ENCODE peak calls at places on chromosomes 5 and 9, in five cellular contexts. One of them, this sample, is unnamed.

GRCh38 chr9:82334286-82334685 is 345.7 kb downstream of the SPATA31D1 start:
- DNase-seq in stomach: no peak
- DNase-seq in retinal pigment epithelial cell: no peak
- DNase-seq in keratinocyte: no peak
- DNase-seq in epithelial cell of esophagus: peak; percentile 11
- DNase-seq in this sample: no peak

GRCh38 chr5:1212881-1213280 is 11.5 kb downstream of the SLC6A19 start:
- DNase-seq in stomach: no peak
- DNase-seq in epithelial cell of esophagus: no peak
- DNase-seq in keratinocyte: no peak
- DNase-seq in retinal pigment epithelial cell: no peak
- DNase-seq in this sample: no peak

GRCh38 chr5:74173260-74173659 is 467.3 kb downstream of the ENC1 start:
- DNase-seq in stomach: no peak
- DNase-seq in retinal pigment epithelial cell: no peak
- DNase-seq in epithelial cell of esophagus: no peak
- DNase-seq in keratinocyte: no peak
- DNase-seq in this sample: no peak

GRCh38 chr5:170056561-170057267 is 49.0 kb upstream of the FOXI1 start:
- DNase-seq in keratinocyte: no peak
- DNase-seq in epithelial cell of esophagus: no peak
- DNase-seq in stomach: no peak
- DNase-seq in retinal pigment epithelial cell: no peak
- DNase-seq in this sample: no peak

GRCh38 chr9:115730845-115731244 is 422.7 kb upstream of the PAPPA start:
- DNase-seq in stomach: no peak
- DNase-seq in epithelial cell of esophagus: no peak
- DNase-seq in retinal pigment epithelial cell: no peak
- DNase-seq in keratinocyte: no peak
- DNase-seq in this sample: no peak

GRCh38 chr5:142175039-142175438 is 66.5 kb downstream of the NDFIP1 start:
- DNase-seq in stomach: no peak
- DNase-seq in retinal pigment epithelial cell: no peak
- DNase-seq in keratinocyte: no peak
- DNase-seq in epithelial cell of esophagus: no peak
- DNase-seq in this sample: no peak

GRCh38 chr5:28451478-28451877 is 1413.1 kb upstream of the CDH9 start:
- DNase-seq in retinal pigment epithelial cell: no peak
- DNase-seq in keratinocyte: no peak
- DNase-seq in stomach: no peak
- DNase-seq in epithelial cell of esophagus: no peak
- DNase-seq in this sample: no peak

GRCh38 chr9:136324501-136325300 is 2.6 kb upstream of the GPSM1 start:
- DNase-seq in epithelial cell of esophagus: no peak
- DNase-seq in keratinocyte: no peak
- DNase-seq in retinal pigment epithelial cell: no peak
- DNase-seq in stomach: peak; percentile 86
- DNase-seq in this sample: no peak

GRCh38 chr9:108956098-108956533 is 21.9 kb downstream of the ABITRAM start:
- DNase-seq in epithelial cell of esophagus: no peak
- DNase-seq in retinal pigment epithelial cell: no peak
- DNase-seq in stomach: no peak
- DNase-seq in keratinocyte: no peak
- DNase-seq in this sample: no peak

GRCh38 chr5:15691536-15691935 is 191.6 kb downstream of the FBXL7 start:
- DNase-seq in retinal pigment epithelial cell: no peak
- DNase-seq in epithelial cell of esophagus: no peak
- DNase-seq in keratinocyte: no peak
- DNase-seq in stomach: no peak
- DNase-seq in this sample: no peak

GRCh38 chr9:16689352-16689938 is 181.0 kb downstream of the BNC2 start:
- DNase-seq in keratinocyte: no peak
- DNase-seq in epithelial cell of esophagus: no peak
- DNase-seq in retinal pigment epithelial cell: no peak
- DNase-seq in stomach: peak; percentile 30
- DNase-seq in this sample: no peak

GRCh38 chr5:167899490-167899889 is 392.0 kb upstream of the WWC1 start:
- DNase-seq in stomach: no peak
- DNase-seq in keratinocyte: no peak
- DNase-seq in epithelial cell of esophagus: peak; percentile 58
- DNase-seq in retinal pigment epithelial cell: no peak
- DNase-seq in this sample: peak; percentile 48

DNA sequence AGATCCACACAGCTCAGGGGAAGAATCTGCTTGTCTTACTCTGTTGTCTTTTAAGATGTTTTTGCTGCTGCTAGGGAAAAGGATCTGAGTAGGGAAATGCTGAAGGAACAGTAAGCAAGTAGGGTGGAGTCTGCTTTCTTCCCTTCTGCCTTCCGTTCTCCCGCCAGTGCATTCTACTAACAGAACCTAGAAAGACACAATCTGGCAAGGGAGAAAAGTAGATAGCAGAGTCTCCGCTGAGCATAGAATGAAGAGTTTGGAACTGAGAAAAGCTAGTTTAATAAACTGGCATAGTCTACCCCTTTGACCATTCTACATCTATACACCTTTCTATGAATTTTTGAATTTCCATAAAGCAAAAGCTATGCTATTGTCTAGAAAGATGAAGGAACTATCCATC is 55.4 kb upstream of the ALDH1A1 start:
- DNase-seq in epithelial cell of esophagus: no peak
- DNase-seq in retinal pigment epithelial cell: no peak
- DNase-seq in stomach: no peak
- DNase-seq in keratinocyte: no peak
- DNase-seq in this sample: no peak
- TF ChIP-seq CTCF in epithelial cell of esophagus: no peak
- TF ChIP-seq CTCF in retinal pigment epithelial cell: no peak
- TF ChIP-seq CTCF in stomach: no peak
- TF ChIP-seq CTCF in keratinocyte: no peak
- TF ChIP-seq CTCF in this sample: no peak

DNA sequence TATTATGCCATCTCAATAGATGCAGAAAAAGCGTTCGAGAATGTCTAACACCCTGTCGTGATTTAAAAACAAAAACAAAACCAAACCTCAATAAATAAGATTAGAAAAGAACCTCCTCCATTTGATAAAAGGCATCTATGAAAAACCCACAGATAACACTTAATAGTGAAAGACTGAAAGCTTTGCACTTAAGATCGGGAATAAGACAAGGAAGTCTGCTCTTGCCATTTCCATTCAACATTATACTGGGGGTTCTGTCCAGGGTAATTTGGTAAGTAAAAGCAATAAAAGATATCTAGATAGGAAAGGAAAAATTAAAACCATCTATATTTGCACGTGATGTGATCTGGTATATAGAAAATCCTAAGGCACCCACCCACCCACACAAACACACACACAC is 7.3 kb upstream of the EXOSC3 start:
- DNase-seq in stomach: no peak
- DNase-seq in epithelial cell of esophagus: no peak
- DNase-seq in retinal pigment epithelial cell: no peak
- DNase-seq in keratinocyte: no peak
- DNase-seq in this sample: no peak
- TF ChIP-seq CTCF in stomach: no peak
- TF ChIP-seq CTCF in epithelial cell of esophagus: no peak
- TF ChIP-seq CTCF in retinal pigment epithelial cell: no peak
- TF ChIP-seq CTCF in keratinocyte: no peak
- TF ChIP-seq CTCF in this sample: no peak

DNA sequence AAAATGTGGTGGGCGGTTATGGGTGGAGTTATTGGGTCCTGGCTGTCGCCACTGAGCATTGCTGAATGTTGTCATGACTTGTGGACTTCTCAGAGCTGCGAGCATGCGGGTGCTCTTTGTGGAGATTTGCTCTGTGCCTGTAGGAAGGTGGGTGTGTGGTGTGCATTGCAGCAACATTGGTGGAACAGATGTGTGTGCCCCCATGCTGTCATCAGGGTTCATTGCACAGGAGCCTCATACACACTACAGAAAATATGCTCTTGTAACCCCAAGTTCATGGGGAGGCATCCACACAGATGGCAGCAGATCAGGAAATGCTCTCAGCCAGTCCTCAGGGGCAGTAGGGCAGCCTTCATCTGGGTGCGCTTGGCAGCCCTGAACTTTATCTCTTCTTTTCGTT is 55.9 kb upstream of the PHF2 start:
- DNase-seq in stomach: no peak
- DNase-seq in epithelial cell of esophagus: no peak
- DNase-seq in keratinocyte: no peak
- DNase-seq in retinal pigment epithelial cell: no peak
- DNase-seq in this sample: no peak
- TF ChIP-seq CTCF in stomach: no peak
- TF ChIP-seq CTCF in epithelial cell of esophagus: peak; percentile 13
- TF ChIP-seq CTCF in keratinocyte: no peak
- TF ChIP-seq CTCF in retinal pigment epithelial cell: no peak
- TF ChIP-seq CTCF in this sample: no peak

GRCh38 chr5:106639488-106639887 is 1031.2 kb downstream of the EFNA5 start:
- DNase-seq in retinal pigment epithelial cell: no peak
- DNase-seq in keratinocyte: no peak
- DNase-seq in stomach: no peak
- DNase-seq in epithelial cell of esophagus: no peak
- DNase-seq in this sample: no peak
- TF ChIP-seq CTCF in retinal pigment epithelial cell: no peak
- TF ChIP-seq CTCF in keratinocyte: no peak
- TF ChIP-seq CTCF in stomach: no peak
- TF ChIP-seq CTCF in epithelial cell of esophagus: no peak
- TF ChIP-seq CTCF in this sample: no peak

GRCh38 chr5:146034127-146034526 is 71.2 kb downstream of the PLAC8L1 start:
- DNase-seq in retinal pigment epithelial cell: no peak
- DNase-seq in keratinocyte: no peak
- DNase-seq in stomach: no peak
- DNase-seq in epithelial cell of esophagus: no peak
- DNase-seq in this sample: no peak
- TF ChIP-seq CTCF in retinal pigment epithelial cell: no peak
- TF ChIP-seq CTCF in keratinocyte: no peak
- TF ChIP-seq CTCF in stomach: no peak
- TF ChIP-seq CTCF in epithelial cell of esophagus: no peak
- TF ChIP-seq CTCF in this sample: no peak

GRCh38 chr9:120980951-120981350 is 54.4 kb upstream of the TRAF1 start:
- DNase-seq in epithelial cell of esophagus: no peak
- DNase-seq in retinal pigment epithelial cell: no peak
- DNase-seq in keratinocyte: no peak
- DNase-seq in stomach: no peak
- DNase-seq in this sample: no peak
- TF ChIP-seq CTCF in epithelial cell of esophagus: no peak
- TF ChIP-seq CTCF in retinal pigment epithelial cell: no peak
- TF ChIP-seq CTCF in keratinocyte: no peak
- TF ChIP-seq CTCF in stomach: no peak
- TF ChIP-seq CTCF in this sample: no peak

GRCh38 chr5:7856855-7857254 is 5.9 kb upstream of the CFAP90 start:
- DNase-seq in keratinocyte: no peak
- DNase-seq in retinal pigment epithelial cell: no peak
- DNase-seq in stomach: no peak
- DNase-seq in epithelial cell of esophagus: peak; percentile 52
- DNase-seq in this sample: no peak
- TF ChIP-seq CTCF in keratinocyte: peak; percentile 65
- TF ChIP-seq CTCF in retinal pigment epithelial cell: peak; percentile 87
- TF ChIP-seq CTCF in stomach: peak; percentile 55
- TF ChIP-seq CTCF in epithelial cell of esophagus: peak; percentile 64
- TF ChIP-seq CTCF in this sample: peak; percentile 38

GRCh38 chr5:165502893-165503696 is 1997.7 kb downstream of the MAT2B start:
- DNase-seq in keratinocyte: no peak
- DNase-seq in epithelial cell of esophagus: no peak
- DNase-seq in retinal pigment epithelial cell: no peak
- DNase-seq in stomach: no peak
- DNase-seq in this sample: no peak

GRCh38 chr5:165495829-165496380 is 1990.5 kb downstream of the MAT2B start:
- DNase-seq in keratinocyte: no peak
- DNase-seq in stomach: no peak
- DNase-seq in epithelial cell of esophagus: no peak
- DNase-seq in retinal pigment epithelial cell: peak; percentile 5
- DNase-seq in this sample: no peak

DNA sequence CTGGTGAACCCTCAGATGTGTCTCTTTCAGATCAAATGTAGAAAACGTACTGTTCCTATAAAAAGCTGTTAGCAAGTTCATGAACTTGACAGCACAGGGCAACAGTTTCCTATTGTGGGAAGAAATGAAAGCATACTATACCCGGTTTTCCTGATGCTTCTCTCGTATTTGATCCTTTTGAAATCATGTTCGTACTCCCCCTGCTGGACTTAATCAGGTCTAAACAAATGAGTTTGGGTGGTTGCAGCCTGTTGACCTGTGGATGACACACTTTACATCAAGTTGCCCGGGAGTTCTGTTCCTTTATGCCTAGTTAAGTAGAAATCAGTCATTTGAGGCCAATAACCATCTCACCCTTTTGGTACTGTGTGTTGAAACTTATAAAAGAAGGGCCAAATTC is 1992.3 kb downstream of the MAT2B start:
- DNase-seq in stomach: no peak
- DNase-seq in epithelial cell of esophagus: peak; percentile 14
- DNase-seq in keratinocyte: no peak
- DNase-seq in retinal pigment epithelial cell: no peak
- DNase-seq in this sample: peak; percentile 37
- TF ChIP-seq CTCF in stomach: no peak
- TF ChIP-seq CTCF in epithelial cell of esophagus: no peak
- TF ChIP-seq CTCF in keratinocyte: no peak
- TF ChIP-seq CTCF in retinal pigment epithelial cell: peak; percentile 26
- TF ChIP-seq CTCF in this sample: peak; percentile 24

DNA sequence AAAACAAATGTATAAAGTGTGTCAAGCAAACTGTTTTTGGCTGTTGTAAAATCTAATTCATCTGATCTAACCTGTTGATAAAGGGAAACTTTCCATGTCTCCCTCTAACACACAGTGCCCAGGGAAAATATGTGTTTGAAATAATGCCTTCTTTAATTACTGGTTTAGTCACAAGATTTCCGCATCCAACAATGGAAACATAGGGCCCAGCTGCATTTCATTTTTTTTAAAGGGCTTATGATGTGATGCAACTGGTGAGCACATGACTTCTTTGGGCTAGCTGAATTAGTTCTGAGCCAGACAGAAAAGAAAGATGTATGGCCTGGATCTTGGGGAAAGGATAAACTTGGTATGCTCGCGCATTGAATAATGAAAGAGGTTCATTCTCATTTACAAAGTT is 30.5 kb downstream of the SLC25A46 start:
- DNase-seq in retinal pigment epithelial cell: peak; percentile 94
- DNase-seq in epithelial cell of esophagus: peak; percentile 78
- DNase-seq in stomach: no peak
- DNase-seq in keratinocyte: no peak
- DNase-seq in this sample: no peak
- TF ChIP-seq CTCF in retinal pigment epithelial cell: no peak
- TF ChIP-seq CTCF in epithelial cell of esophagus: no peak
- TF ChIP-seq CTCF in stomach: no peak
- TF ChIP-seq CTCF in keratinocyte: no peak
- TF ChIP-seq CTCF in this sample: no peak